ENCODE peak calls at places on chromosomes 13 and 19, in eight cellular contexts. Y is Peyer's patch, S is endodermal cell, N is thoracic aorta, E is GM12865, Q is bronchial epithelial cell, H is AG04449, R is right atrium auricular region. J is an unnamed sample.

GRCh38 chr19:47226426-47227346 is 4.3 kb downstream of the BBC3 start:
- DNase-seq in E (peak), H (no peak), Y (peak), R (peak), S (no peak), Q (no peak), N (peak), J (peak)

GRCh38 chr19:46515879-46516350 is 20.2 kb upstream of the PNMA8B start:
- DNase-seq in E (peak), N (no peak), R (no peak), H (no peak), Q (peak), S (no peak), Y (no peak), J (no peak)

GRCh38 chr19:32928806-32929205 is 43.0 kb downstream of the CEP89 start:
- DNase-seq in N (no peak), R (no peak), Y (no peak), E (no peak), Q (peak), H (no peak), S (no peak), J (no peak)

GRCh38 chr19:52896431-52897148 is 845 bp downstream of the ZNF320 start:
- DNase-seq in H (no peak), E (peak), N (no peak), S (peak), Y (peak), Q (peak), R (no peak), J (no peak)

GRCh38 chr13:49814551-49815270 is 22.2 kb upstream of the KPNA3 start:
- DNase-seq in Y (no peak), H (no peak), R (no peak), N (no peak), S (no peak), E (no peak), Q (no peak), J (no peak)

GRCh38 chr19:41862445-41862986 is 2.5 kb downstream of the RPS19 start:
- DNase-seq in N (no peak), E (peak), Q (no peak), H (no peak), Y (no peak), R (no peak), S (no peak), J (no peak)

GRCh38 chr19:31698352-31698751 is 349.1 kb upstream of the TSHZ3 start:
- DNase-seq in Y (no peak), N (no peak), Q (no peak), R (no peak), S (no peak), E (no peak), H (no peak), J (no peak)

GRCh38 chr19:56837492-56837891 is 3.0 kb downstream of the PEG3 start:
- DNase-seq in E (no peak), R (peak), N (peak), Y (no peak), Q (no peak), H (no peak), S (no peak), J (no peak)

GRCh38 chr19:4676955-4677731 is 7.0 kb upstream of the MYDGF start:
- DNase-seq in E (peak), N (no peak), Q (peak), R (no peak), Y (no peak), S (peak), H (no peak), J (no peak)

GRCh38 chr19:34253711-34254551 is 423 bp upstream of the GARRE1 start:
- DNase-seq in R (peak), N (peak), H (no peak), S (peak), Q (no peak), E (peak), Y (peak), J (peak)

GRCh38 chr13:106176103-106176502 is 359.4 kb downstream of the EFNB2 start:
- DNase-seq in R (no peak), H (peak), Q (no peak), N (no peak), E (no peak), S (no peak), Y (no peak), J (no peak)

GRCh38 chr19:54952591-54953344 is 5.4 kb upstream of the NLRP7 start:
- DNase-seq in H (no peak), Y (no peak), R (no peak), E (no peak), N (no peak), S (peak), Q (peak), J (no peak)

GRCh38 chr19:23851966-23852365 is 62.7 kb upstream of the ZNF726 start:
- DNase-seq in Y (no peak), N (no peak), H (no peak), Q (no peak), R (no peak), E (no peak), S (no peak), J (no peak)

GRCh38 chr19:14333101-14333871 is 48.0 kb upstream of the ADGRE5 start:
- DNase-seq in N (no peak), E (no peak), Y (peak), H (no peak), S (peak), R (no peak), Q (no peak), J (no peak)

GRCh38 chr13:48624858-48625257 is 28.9 kb upstream of the CYSLTR2 start:
- DNase-seq in N (no peak), E (no peak), H (no peak), Y (no peak), R (no peak), Q (no peak), S (no peak), J (no peak)

GRCh38 chr13:114064516-114065140 is 67.8 kb downstream of the RASA3 start:
- DNase-seq in H (no peak), Y (no peak), E (peak), S (no peak), Q (no peak), R (no peak), N (no peak), J (no peak)

GRCh38 chr19:45508931-45509691 is 1.8 kb downstream of the VASP start:
- DNase-seq in H (no peak), S (peak), N (peak), Y (peak), E (peak), Q (peak), R (peak), J (no peak)

GRCh38 chr19:36009633-36010379 is 1.2 kb upstream of the SYNE4 start:
- DNase-seq in N (no peak), S (no peak), E (no peak), H (no peak), Q (no peak), R (no peak), Y (no peak), J (no peak)

GRCh38 chr19:29850482-29850881 is 38.7 kb downstream of the CCNE1 start:
- DNase-seq in S (peak), Y (no peak), E (no peak), H (no peak), Q (no peak), N (no peak), R (no peak), J (no peak)

GRCh38 chr19:37953576-37954303 is 46.7 kb downstream of the SIPA1L3 start:
- DNase-seq in R (no peak), E (no peak), Q (no peak), Y (no peak), N (no peak), S (no peak), H (no peak), J (no peak)

GRCh38 chr13:48542581-48543341 is 9.9 kb upstream of the RCBTB2 start:
- DNase-seq in Q (no peak), R (peak), E (no peak), S (peak), H (no peak), Y (peak), N (no peak), J (no peak)

GRCh38 chr19:10270180-10270615 is 722 bp upstream of the ICAM1 start:
- DNase-seq in S (peak), N (no peak), R (peak), Q (no peak), H (no peak), E (peak), Y (peak), J (no peak)

GRCh38 chr13:69264362-69265334 is 843.0 kb upstream of the ATXN8OS start:
- DNase-seq in N (no peak), H (no peak), Y (no peak), Q (no peak), S (no peak), E (no peak), R (no peak), J (no peak)

DNA sequence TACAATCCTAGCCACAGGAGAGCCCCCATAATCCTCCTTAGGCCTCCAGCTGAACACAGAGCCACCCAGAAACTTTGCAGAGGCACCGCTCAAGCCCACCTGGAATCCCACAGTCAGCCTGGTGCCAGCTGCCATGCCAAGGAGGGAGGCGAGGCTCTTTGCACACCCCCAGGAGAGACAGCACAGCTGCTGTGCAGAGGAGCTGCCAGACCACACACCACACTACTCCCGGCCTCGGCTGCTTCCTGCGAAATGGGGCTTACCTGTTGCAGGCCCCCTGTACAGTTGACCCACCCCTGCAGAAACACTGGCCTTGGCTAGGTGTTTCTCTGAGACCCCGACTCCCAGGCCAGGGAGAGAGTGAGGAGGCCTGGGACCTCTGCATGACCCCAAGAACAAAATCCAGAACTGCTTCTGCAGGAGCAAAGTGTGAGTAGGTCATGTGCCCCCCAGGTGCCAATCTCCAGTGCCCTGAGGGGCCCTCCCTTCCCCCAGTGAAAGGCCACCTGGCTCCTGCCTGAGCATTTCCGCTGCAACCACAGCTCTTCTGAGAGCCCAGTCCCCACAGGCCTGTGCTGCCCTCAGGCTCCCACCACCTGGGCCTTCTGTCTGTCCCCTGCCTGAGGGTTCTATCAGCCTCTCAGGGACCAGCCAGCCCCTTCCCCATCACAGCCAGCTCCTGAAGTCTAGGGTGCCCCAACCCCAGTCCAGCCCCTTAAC is 580.4 kb downstream of the UQCRFS1 start:
- DNase-seq in E (peak), R (no peak), Q (no peak), Y (no peak), N (no peak), H (no peak), S (no peak), J (no peak)
- TF ChIP-seq CTCF in E (no peak), R (no peak), Q (no peak), Y (no peak), N (no peak), H (no peak), S (no peak), J (no peak)

GRCh38 chr13:99985243-99985874 is 3.8 kb downstream of the ZIC2 start:
- DNase-seq in Q (no peak), E (no peak), R (no peak), H (no peak), N (no peak), S (peak), Y (no peak), J (no peak)

GRCh38 chr13:99984463-99985242 is 3.1 kb downstream of the ZIC2 start:
- DNase-seq in Y (no peak), H (no peak), R (no peak), E (peak), N (no peak), Q (no peak), S (peak), J (no peak)

GRCh38 chr13:99982741-99983400 is 1.3 kb downstream of the ZIC2 start:
- DNase-seq in E (no peak), H (no peak), Y (no peak), Q (no peak), R (no peak), S (no peak), N (no peak), J (no peak)

GRCh38 chr13:99983401-99984133 is 2.0 kb downstream of the ZIC2 start:
- DNase-seq in E (no peak), H (no peak), R (no peak), Q (no peak), N (no peak), S (peak), Y (no peak), J (no peak)

DNA sequence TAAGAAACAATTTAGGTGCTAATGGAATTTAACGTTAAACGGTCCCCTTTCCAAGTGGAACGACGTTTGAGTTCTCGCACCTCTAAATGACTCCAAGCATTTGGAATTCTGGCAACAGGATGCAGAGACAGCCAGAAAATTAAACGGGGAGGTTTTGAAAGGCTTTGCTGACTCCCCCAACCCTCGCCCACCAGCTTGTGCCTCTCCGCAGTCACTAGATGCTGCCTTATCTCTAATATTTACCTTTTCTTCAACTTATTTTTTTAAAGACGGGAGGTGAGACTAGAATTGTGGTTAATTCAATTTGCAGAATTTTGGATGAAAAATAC is 2.5 kb downstream of the ZIC2 start:
- DNase-seq in N (no peak), S (no peak), E (no peak), H (no peak), Q (no peak), R (no peak), Y (no peak), J (no peak)
- TF ChIP-seq CTCF in N (no peak), S (no peak), E (no peak), H (no peak), Q (no peak), R (no peak), Y (no peak), J (no peak)

GRCh38 chr19:18644144-18645034 is 7.6 kb downstream of the KLHL26 start:
- DNase-seq in Q (peak), S (no peak), H (no peak), R (no peak), N (no peak), Y (no peak), E (no peak), J (no peak)
- TF ChIP-seq CTCF in Q (no peak), S (peak), H (no peak), R (no peak), N (no peak), Y (no peak), E (no peak), J (no peak)

GRCh38 chr13:26095846-26096245 is 44.0 kb upstream of the SHISA2 start:
- DNase-seq in Y (no peak), Q (no peak), E (no peak), S (no peak), R (no peak), H (no peak), N (no peak), J (no peak)

GRCh38 chr13:26095338-26095737 is 43.5 kb upstream of the SHISA2 start:
- DNase-seq in Q (no peak), Y (no peak), H (no peak), E (no peak), N (no peak), R (no peak), S (no peak), J (no peak)
- TF ChIP-seq CTCF in Q (no peak), Y (no peak), H (no peak), E (no peak), N (no peak), R (no peak), S (peak), J (peak)

GRCh38 chr13:81957121-81957520 is 1616.2 kb upstream of the SPRY2 start:
- DNase-seq in N (no peak), S (peak), Y (no peak), R (no peak), H (no peak), E (no peak), Q (no peak), J (no peak)
- TF ChIP-seq CTCF in N (no peak), S (peak), Y (no peak), R (no peak), H (no peak), E (no peak), Q (no peak), J (peak)

GRCh38 chr19:17424743-17425365 is 5.0 kb downstream of the MVB12A start:
- DNase-seq in Y (peak), N (no peak), H (no peak), E (peak), S (peak), Q (no peak), R (no peak), J (peak)
- TF ChIP-seq CTCF in Y (no peak), N (no peak), H (peak), E (peak), S (peak), Q (peak), R (no peak), J (peak)

GRCh38 chr13:91045351-91046034 is 302.0 kb upstream of the MIR17HG start:
- DNase-seq in S (no peak), E (peak), Q (peak), R (no peak), N (no peak), Y (no peak), H (no peak), J (no peak)
- TF ChIP-seq CTCF in S (peak), E (peak), Q (peak), R (no peak), N (no peak), Y (no peak), H (no peak), J (peak)

DNA sequence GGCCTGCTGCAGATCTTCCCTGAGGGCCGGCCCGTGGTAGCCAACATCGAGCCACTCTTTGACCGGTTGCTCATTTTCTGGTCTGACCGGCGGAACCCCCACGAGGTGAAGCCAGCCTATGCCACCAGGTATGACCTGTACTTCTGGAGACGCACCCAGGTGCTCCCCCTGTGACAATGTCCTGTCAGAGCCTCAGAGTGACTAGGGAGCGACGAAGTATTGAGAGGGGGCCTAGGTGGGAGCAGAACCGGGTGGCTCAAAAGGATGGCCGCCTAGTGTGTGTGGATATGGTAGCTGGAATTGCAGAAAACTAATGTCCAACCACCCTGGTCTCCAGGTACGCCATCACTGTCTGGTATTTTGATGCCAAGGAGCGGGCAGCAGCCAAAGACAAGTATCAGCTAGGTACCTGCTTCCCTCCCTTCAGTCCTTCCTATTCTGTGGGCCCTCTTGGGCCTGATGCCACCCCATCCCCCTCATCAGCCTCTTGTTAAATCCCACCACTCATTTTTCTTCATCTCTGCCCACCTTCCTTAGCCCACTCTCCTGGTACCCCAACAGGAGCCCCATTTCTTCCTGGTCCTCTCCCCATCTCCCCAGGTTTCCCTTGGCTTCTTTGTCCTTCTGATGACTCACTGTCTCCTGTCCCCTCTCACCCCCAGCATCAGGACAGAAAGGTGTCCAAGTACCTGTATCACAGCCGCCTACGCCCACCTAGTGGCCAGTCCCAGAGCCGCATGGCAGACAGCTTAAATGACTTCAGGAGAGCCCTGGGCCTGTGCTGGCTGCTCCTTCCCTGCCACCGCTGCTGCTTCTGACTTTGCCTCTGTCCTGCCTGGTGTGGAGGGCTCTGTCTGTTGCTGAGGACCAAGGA is 8.4 kb downstream of the EGLN2 start:
- DNase-seq in S (peak), R (no peak), E (no peak), H (no peak), Q (no peak), N (no peak), Y (no peak), J (no peak)
- TF ChIP-seq CTCF in S (peak), R (no peak), E (peak), H (peak), Q (peak), N (peak), Y (peak), J (peak)

DNA sequence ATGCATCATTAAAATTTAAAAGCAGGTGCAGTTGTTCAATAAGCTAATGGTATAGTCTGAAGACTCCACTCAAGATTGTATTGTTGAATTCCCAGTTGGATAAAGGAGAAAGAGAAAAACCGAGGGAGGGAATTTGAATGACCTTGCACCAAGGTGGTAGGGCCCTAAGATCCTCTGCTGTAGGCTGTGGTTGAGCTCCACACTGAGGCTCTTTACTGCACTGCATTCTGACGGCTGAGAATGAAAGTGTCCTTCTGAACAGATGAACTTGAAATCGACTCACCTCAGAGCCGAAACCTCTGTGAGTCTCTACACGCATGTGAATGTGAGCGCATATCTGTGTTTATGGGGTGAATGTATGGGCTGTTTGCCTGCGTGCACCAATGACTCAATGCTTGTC is 388.9 kb upstream of the DACH1 start:
- DNase-seq in E (peak), Q (peak), N (no peak), R (no peak), H (no peak), S (peak), Y (no peak), J (no peak)
- TF ChIP-seq CTCF in E (peak), Q (peak), N (no peak), R (no peak), H (peak), S (peak), Y (peak), J (peak)

J was measured in type B pancreatic cell.